ENCODE peak calls at places on chromosomes 2 and 18, in eight cellular contexts. O is fibroblast of lung, R is body of pancreas, T is ovary, J is endothelial cell of umbilical vein, S is PC-9, F is psoas muscle, W is WERI-Rb-1. G is an unnamed sample.

GRCh38 chr2:25421289-25421688 is 79.6 kb upstream of the DNMT3A start:
- DNase-seq in O (no peak), R (no peak), T (no peak), J (no peak), S (no peak), F (no peak), W (no peak), G (no peak)

GRCh38 chr2:240451791-240452470 is 16.5 kb downstream of the GPC1 start:
- DNase-seq in O (no peak), R (no peak), T (no peak), J (no peak), S (no peak), F (peak), W (no peak), G (no peak)

GRCh38 chr2:54454922-54455583 is 1.1 kb upstream of the SPTBN1 start:
- DNase-seq in O (no peak), R (peak), T (peak), J (peak), S (no peak), F (no peak), W (no peak), G (no peak)

GRCh38 chr2:134619250-134619649 is 99.5 kb downstream of the TMEM163 start:
- DNase-seq in O (no peak), R (no peak), T (no peak), J (no peak), S (no peak), F (no peak), W (no peak), G (no peak)

GRCh38 chr18:2978626-2979025 is 34.3 kb downstream of the LPIN2 start:
- DNase-seq in O (peak), R (no peak), T (no peak), J (peak), S (no peak), F (no peak), W (no peak), G (peak)

GRCh38 chr2:113876503-113877387 is 13.1 kb upstream of the ACTR3 start:
- DNase-seq in O (no peak), R (peak), T (no peak), J (no peak), S (peak), F (no peak), W (no peak), G (no peak)

GRCh38 chr2:235594041-235594440 is 100.2 kb downstream of the AGAP1 start:
- DNase-seq in O (peak), R (no peak), T (no peak), J (peak), S (peak), F (no peak), W (no peak), G (peak)

GRCh38 chr2:134231296-134231964 is 22.4 kb upstream of the MGAT5 start:
- DNase-seq in O (no peak), R (no peak), T (no peak), J (no peak), S (no peak), F (no peak), W (no peak), G (no peak)

DNA sequence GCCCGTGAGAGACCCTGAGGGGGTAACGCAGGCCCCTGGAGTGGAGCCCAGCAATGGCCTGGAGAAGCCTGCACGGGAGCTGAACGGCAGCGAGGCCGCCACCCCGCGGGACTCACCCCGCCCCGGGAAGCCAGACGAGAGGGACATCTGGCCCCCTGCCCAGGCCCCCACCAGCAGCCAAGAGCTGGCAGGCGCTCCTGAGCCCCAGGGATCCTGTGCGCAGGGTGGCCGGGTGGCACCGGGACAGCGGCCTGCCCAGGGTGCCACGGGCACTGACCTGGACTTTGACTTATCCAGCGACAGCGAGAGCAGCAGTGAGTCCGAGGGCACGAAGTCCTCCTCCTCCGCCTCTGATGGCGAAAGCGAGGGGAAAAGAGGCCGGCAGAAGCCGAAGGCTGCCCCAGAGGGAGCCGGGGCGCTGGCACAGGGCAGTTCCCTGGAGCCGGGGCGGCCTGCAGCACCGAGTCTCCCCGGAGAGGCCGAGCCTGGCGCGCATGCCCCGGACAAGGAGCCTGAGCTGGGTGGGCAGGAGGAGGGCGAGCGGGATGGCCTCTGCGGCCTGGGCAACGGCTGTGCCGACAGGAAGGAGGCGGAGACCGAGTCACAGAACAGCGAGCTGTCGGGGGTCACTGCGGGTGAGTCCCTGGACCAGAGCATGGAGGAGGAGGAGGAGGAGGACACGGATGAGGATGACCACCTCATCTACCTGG is 35.1 kb downstream of the CTDP1 start:
- DNase-seq in O (no peak), R (no peak), T (no peak), J (no peak), S (no peak), F (no peak), W (no peak), G (no peak)
- H3K4me3 ChIP-seq in O (no peak), R (no peak), T (no peak), J (no peak), S (no peak), F (no peak), W (no peak), G (no peak)

DNA sequence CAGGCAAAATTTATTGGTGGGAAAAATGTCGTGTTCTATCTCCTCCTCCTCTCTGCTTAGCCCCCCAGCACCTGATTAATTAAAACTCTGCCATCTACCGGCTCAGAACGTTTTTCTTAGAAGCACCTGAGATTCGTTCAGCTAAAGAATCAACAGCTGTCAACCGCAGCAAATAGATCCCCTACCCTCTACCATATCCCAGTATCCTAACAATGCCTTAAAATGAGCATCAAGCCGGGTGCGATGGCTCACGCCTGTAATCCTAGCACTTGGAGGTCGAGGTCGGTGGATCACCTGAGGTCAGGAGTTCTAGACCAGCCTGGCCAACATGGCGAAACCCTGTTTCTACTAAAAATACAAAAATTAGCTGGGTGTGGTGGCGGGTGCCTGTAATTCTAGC is 165.4 kb downstream of the FMNL2 start:
- DNase-seq in O (no peak), R (no peak), T (no peak), J (no peak), S (no peak), F (no peak), W (no peak), G (no peak)
- H3K27ac ChIP-seq in O (no peak), R (no peak), T (no peak), J (no peak), S (no peak), F (peak), W (no peak), G (no peak)

DNA sequence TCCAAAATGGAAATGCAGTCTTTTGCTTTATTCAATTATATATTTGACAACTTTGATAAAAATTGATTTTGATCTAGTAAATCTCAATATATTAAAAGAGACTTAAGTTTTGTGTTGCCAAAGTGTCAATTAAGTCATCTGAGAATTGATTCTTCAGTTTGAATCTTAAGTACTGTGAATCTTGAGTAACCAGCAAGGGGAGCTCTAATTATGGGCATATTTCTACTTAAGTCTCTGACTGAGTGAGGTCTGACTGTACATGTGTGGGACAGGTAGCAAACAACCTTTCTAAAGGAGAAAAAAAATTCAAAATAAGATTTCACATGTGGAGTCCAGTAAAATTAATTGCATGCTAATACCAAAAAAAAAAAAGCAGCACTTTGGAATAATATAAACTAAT is 503.7 kb upstream of the SLC8A1 start:
- DNase-seq in O (peak), R (no peak), T (no peak), J (peak), S (no peak), F (no peak), W (no peak), G (no peak)
- TF ChIP-seq CTCF in O (no peak), R (no peak), T (no peak), J (no peak), S (no peak), F (no peak), W (no peak), G (no peak)

DNA sequence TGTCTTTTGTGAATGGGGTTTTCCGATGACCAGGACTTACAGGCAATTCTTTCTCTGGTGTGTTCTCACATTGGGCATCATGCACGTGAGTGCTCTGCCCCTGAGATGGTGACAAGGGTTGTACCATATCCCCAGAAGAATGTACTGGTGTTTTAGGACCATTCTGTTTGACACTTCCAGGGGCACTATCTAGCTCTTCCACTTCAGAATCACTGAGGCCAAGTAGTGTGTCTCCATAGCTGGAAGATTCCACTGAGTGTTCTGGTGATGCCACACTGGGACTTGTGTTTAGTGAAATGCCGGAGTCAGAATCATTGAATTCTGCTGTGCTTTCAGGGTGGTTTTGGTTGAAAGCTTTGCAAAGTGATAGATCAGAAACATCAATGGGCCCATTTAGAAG is 18.7 kb downstream of the HNRNPA3 start:
- DNase-seq in O (no peak), R (no peak), T (no peak), J (no peak), S (no peak), F (no peak), W (no peak), G (no peak)
- H3K4me3 ChIP-seq in O (no peak), R (no peak), T (no peak), J (no peak), S (no peak), F (no peak), W (no peak), G (no peak)

GRCh38 chr2:219405451-219405850 is 12.7 kb upstream of the DES start:
- DNase-seq in O (no peak), R (no peak), T (no peak), J (no peak), S (no peak), F (peak), W (peak), G (no peak)
- H3K27ac ChIP-seq in O (no peak), R (no peak), T (no peak), J (no peak), S (no peak), F (peak), W (peak), G (no peak)

GRCh38 chr18:54224379-54225014 is at the start of gene MBD2:
- DNase-seq in O (peak), R (peak), T (peak), J (peak), S (peak), F (peak), W (peak), G (peak)
- TF ChIP-seq CTCF in O (no peak), R (peak), T (no peak), J (no peak), S (no peak), F (peak), W (peak), G (peak)

DNA sequence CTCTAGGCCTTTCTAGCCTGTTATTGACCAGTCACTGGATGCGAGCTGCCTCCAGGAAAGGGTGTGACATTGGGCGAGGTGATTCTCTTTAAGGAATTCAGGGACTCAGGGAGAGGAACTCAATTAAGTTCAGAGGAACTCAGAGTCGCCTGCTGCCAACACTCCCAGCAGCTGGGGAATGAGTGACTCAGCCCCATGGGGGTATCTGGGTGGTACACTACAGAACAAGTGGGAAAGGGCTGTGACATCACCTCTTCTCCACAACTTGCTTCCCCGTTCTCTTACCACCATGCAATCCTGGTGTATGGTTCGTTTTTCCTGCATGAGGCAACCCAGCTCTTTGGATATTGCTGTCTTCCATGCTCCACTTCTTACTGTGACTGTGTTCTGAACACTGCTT is 50.4 kb upstream of the CYRIA start:
- DNase-seq in O (no peak), R (no peak), T (no peak), J (no peak), S (no peak), F (no peak), W (no peak), G (no peak)
- H3K4me3 ChIP-seq in O (no peak), R (no peak), T (no peak), J (no peak), S (no peak), F (no peak), W (no peak), G (no peak)